ENCODE peak calls at places on chromosomes 1 and 21, in eight cellular contexts. One of them, this sample, is unnamed.
A peak's percentile ranks its signal among the peaks of the same experiment; 100 is the strongest.

GRCh38 chr1:177255411-177255810 is 84.7 kb downstream of the BRINP2 start:
- DNase-seq in right lobe of liver: no peak
- DNase-seq in thyroid gland: no peak
- DNase-seq in fibroblast of lung: peak; percentile 79
- DNase-seq in aorta: no peak
- DNase-seq in heart right ventricle: no peak
- DNase-seq in prostate gland: no peak
- DNase-seq in CD8-positive, alpha-beta memory T cell: no peak
- DNase-seq in this sample: no peak

GRCh38 chr1:165545974-165546373 is 2.2 kb downstream of the LRRC52 start:
- DNase-seq in right lobe of liver: no peak
- DNase-seq in thyroid gland: no peak
- DNase-seq in fibroblast of lung: no peak
- DNase-seq in aorta: no peak
- DNase-seq in heart right ventricle: no peak
- DNase-seq in prostate gland: no peak
- DNase-seq in CD8-positive, alpha-beta memory T cell: no peak
- DNase-seq in this sample: no peak

GRCh38 chr1:55289614-55290013 is 74.5 kb upstream of the USP24 start:
- DNase-seq in right lobe of liver: no peak
- DNase-seq in thyroid gland: no peak
- DNase-seq in fibroblast of lung: no peak
- DNase-seq in aorta: no peak
- DNase-seq in heart right ventricle: no peak
- DNase-seq in prostate gland: no peak
- DNase-seq in CD8-positive, alpha-beta memory T cell: no peak
- DNase-seq in this sample: no peak

GRCh38 chr1:197980457-197980856 is 63.3 kb downstream of the LHX9 start:
- DNase-seq in right lobe of liver: no peak
- DNase-seq in thyroid gland: peak; percentile 60
- DNase-seq in fibroblast of lung: no peak
- DNase-seq in aorta: no peak
- DNase-seq in heart right ventricle: no peak
- DNase-seq in prostate gland: no peak
- DNase-seq in CD8-positive, alpha-beta memory T cell: no peak
- DNase-seq in this sample: no peak

GRCh38 chr1:157310401-157310800 is 172.2 kb upstream of the ETV3 start:
- DNase-seq in right lobe of liver: no peak
- DNase-seq in thyroid gland: peak; percentile 96
- DNase-seq in fibroblast of lung: peak; percentile 8
- DNase-seq in aorta: no peak
- DNase-seq in heart right ventricle: no peak
- DNase-seq in prostate gland: no peak
- DNase-seq in CD8-positive, alpha-beta memory T cell: no peak
- DNase-seq in this sample: no peak

GRCh38 chr21:31397939-31398338 is 53.9 kb upstream of the TIAM1 start:
- DNase-seq in right lobe of liver: no peak
- DNase-seq in thyroid gland: no peak
- DNase-seq in fibroblast of lung: no peak
- DNase-seq in aorta: no peak
- DNase-seq in heart right ventricle: no peak
- DNase-seq in prostate gland: no peak
- DNase-seq in CD8-positive, alpha-beta memory T cell: no peak
- DNase-seq in this sample: no peak

GRCh38 chr1:151827853-151828252 is 3.7 kb downstream of the RORC start:
- DNase-seq in right lobe of liver: no peak
- DNase-seq in thyroid gland: no peak
- DNase-seq in fibroblast of lung: no peak
- DNase-seq in aorta: no peak
- DNase-seq in heart right ventricle: no peak
- DNase-seq in prostate gland: no peak
- DNase-seq in CD8-positive, alpha-beta memory T cell: no peak
- DNase-seq in this sample: no peak

GRCh38 chr21:42731264-42732032 is 78.0 kb downstream of the PDE9A start:
- DNase-seq in right lobe of liver: no peak
- DNase-seq in thyroid gland: no peak
- DNase-seq in fibroblast of lung: no peak
- DNase-seq in aorta: no peak
- DNase-seq in heart right ventricle: no peak
- DNase-seq in prostate gland: peak; percentile 95
- DNase-seq in CD8-positive, alpha-beta memory T cell: no peak
- DNase-seq in this sample: no peak

GRCh38 chr1:81801032-81801833 is 499 bp downstream of the ADGRL2 start:
- DNase-seq in right lobe of liver: peak; percentile 86
- DNase-seq in thyroid gland: peak; percentile 88
- DNase-seq in fibroblast of lung: peak; percentile 95
- DNase-seq in aorta: peak; percentile 91
- DNase-seq in heart right ventricle: peak; percentile 74
- DNase-seq in prostate gland: peak; percentile 91
- DNase-seq in CD8-positive, alpha-beta memory T cell: no peak
- DNase-seq in this sample: peak; percentile 80

GRCh38 chr1:232038704-232039103 is 412.1 kb downstream of the DISC1 start:
- DNase-seq in right lobe of liver: no peak
- DNase-seq in thyroid gland: peak; percentile 81
- DNase-seq in fibroblast of lung: no peak
- DNase-seq in aorta: no peak
- DNase-seq in heart right ventricle: no peak
- DNase-seq in prostate gland: no peak
- DNase-seq in CD8-positive, alpha-beta memory T cell: no peak
- DNase-seq in this sample: peak; percentile 34

GRCh38 chr1:167601442-167602380 is 28.3 kb upstream of the RCSD1 start:
- DNase-seq in right lobe of liver: peak; percentile 58
- DNase-seq in thyroid gland: peak; percentile 6
- DNase-seq in fibroblast of lung: peak; percentile 16
- DNase-seq in aorta: no peak
- DNase-seq in heart right ventricle: peak; percentile 33
- DNase-seq in prostate gland: no peak
- DNase-seq in CD8-positive, alpha-beta memory T cell: no peak
- DNase-seq in this sample: peak; percentile 40

GRCh38 chr1:232378266-232379041 is 251.5 kb downstream of the SIPA1L2 start:
- DNase-seq in right lobe of liver: no peak
- DNase-seq in thyroid gland: peak; percentile 81
- DNase-seq in fibroblast of lung: no peak
- DNase-seq in aorta: no peak
- DNase-seq in heart right ventricle: peak; percentile 28
- DNase-seq in prostate gland: peak; percentile 75
- DNase-seq in CD8-positive, alpha-beta memory T cell: no peak
- DNase-seq in this sample: no peak

GRCh38 chr1:220874201-220874655 is 5.0 kb upstream of the HLX start:
- DNase-seq in right lobe of liver: no peak
- DNase-seq in thyroid gland: peak; percentile 28
- DNase-seq in fibroblast of lung: no peak
- DNase-seq in aorta: no peak
- DNase-seq in heart right ventricle: peak; percentile 21
- DNase-seq in prostate gland: no peak
- DNase-seq in CD8-positive, alpha-beta memory T cell: no peak
- DNase-seq in this sample: no peak

GRCh38 chr1:179017383-179018326 is 8.0 kb upstream of the FAM20B start:
- DNase-seq in right lobe of liver: no peak
- DNase-seq in thyroid gland: no peak
- DNase-seq in fibroblast of lung: peak; percentile 18
- DNase-seq in aorta: no peak
- DNase-seq in heart right ventricle: no peak
- DNase-seq in prostate gland: no peak
- DNase-seq in CD8-positive, alpha-beta memory T cell: no peak
- DNase-seq in this sample: no peak

GRCh38 chr1:179014123-179014522 is 11.6 kb upstream of the FAM20B start:
- DNase-seq in right lobe of liver: no peak
- DNase-seq in thyroid gland: no peak
- DNase-seq in fibroblast of lung: no peak
- DNase-seq in aorta: no peak
- DNase-seq in heart right ventricle: no peak
- DNase-seq in prostate gland: no peak
- DNase-seq in CD8-positive, alpha-beta memory T cell: no peak
- DNase-seq in this sample: no peak

GRCh38 chr1:179015396-179015795 is 10.3 kb upstream of the FAM20B start:
- DNase-seq in right lobe of liver: no peak
- DNase-seq in thyroid gland: no peak
- DNase-seq in fibroblast of lung: no peak
- DNase-seq in aorta: no peak
- DNase-seq in heart right ventricle: no peak
- DNase-seq in prostate gland: no peak
- DNase-seq in CD8-positive, alpha-beta memory T cell: no peak
- DNase-seq in this sample: no peak

GRCh38 chr1:179012033-179012432 is 13.7 kb upstream of the FAM20B start:
- DNase-seq in right lobe of liver: no peak
- DNase-seq in thyroid gland: no peak
- DNase-seq in fibroblast of lung: no peak
- DNase-seq in aorta: no peak
- DNase-seq in heart right ventricle: no peak
- DNase-seq in prostate gland: no peak
- DNase-seq in CD8-positive, alpha-beta memory T cell: no peak
- DNase-seq in this sample: no peak

DNA sequence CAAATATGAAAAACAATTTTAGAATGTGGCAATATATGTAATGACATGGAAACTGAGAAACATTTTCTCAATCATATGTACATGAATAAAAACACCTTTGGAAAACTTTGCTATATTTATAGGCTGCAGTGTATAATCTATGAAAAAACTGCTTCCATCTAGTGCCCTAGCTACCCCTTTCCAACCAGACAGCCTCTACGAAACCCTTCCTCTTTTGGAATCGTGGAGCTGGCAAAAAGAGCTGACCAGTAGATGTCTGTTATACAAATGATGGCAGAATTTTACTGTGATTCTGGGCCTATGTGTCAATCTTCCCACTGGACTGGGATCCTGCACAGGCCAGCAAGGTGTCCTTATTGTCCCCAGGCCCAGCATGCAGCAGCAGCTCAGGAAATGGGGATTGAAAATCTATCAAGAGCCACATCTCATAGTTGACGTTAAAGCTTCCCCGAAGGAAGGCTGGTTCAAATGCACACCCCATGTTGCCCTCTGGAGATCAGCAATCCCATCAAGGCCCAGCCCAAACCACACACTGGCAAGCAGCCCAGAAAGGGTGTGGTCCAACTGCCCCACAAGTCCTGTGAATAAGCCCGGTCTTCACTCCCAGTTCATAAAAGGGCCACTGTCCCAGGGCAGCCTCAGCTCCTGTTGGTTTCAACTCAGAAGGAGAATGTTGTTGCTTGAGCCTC is 8.9 kb upstream of the FAM20B start:
- DNase-seq in right lobe of liver: peak; percentile 94
- DNase-seq in thyroid gland: peak; percentile 88
- DNase-seq in fibroblast of lung: peak; percentile 93
- DNase-seq in aorta: peak; percentile 93
- DNase-seq in heart right ventricle: peak; percentile 83
- DNase-seq in prostate gland: peak; percentile 75
- DNase-seq in CD8-positive, alpha-beta memory T cell: no peak
- DNase-seq in this sample: peak; percentile 86
- H3K4me3 ChIP-seq in right lobe of liver: no peak overlapping the region
- H3K4me3 ChIP-seq in thyroid gland: no peak overlapping the region
- H3K4me3 ChIP-seq in fibroblast of lung: peak overlapping the region; percentile 12
- H3K4me3 ChIP-seq in aorta: no peak overlapping the region
- H3K4me3 ChIP-seq in heart right ventricle: no peak overlapping the region
- H3K4me3 ChIP-seq in prostate gland: no peak overlapping the region
- H3K4me3 ChIP-seq in CD8-positive, alpha-beta memory T cell: no peak overlapping the region
- H3K4me3 ChIP-seq in this sample: no peak overlapping the region

DNA sequence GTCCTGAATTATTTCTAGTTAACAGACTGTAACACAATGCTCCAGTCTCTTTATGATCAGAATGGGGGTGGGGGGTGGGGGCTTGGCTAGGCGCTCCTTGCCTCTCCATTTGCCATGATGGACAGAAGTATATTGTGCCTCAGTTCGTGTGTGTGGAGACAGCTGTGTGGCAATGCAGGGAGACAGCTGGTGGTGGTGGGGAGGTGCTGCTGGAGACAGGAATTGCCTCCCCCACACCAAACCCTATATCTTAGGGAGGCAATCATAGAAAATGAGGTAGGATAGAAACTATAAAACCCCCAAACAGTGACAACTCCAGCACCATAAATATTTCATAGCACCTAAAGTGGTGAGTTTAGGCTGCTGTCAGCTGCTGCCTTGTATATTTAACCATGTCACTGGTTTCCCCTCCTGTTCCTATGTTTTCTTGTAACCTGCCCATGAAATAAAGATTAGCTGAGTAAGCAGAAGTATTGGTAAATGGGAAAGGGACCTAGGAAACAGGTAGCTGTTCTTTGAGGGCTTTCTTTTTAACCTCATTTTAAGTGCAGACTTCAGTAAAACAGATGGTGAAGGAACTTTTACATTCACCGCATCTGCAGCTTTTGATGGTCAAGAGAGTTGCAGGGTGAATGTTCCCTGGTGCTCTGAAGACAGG is 3.4 kb downstream of the PLXNA2 start:
- DNase-seq in right lobe of liver: no peak
- DNase-seq in thyroid gland: no peak
- DNase-seq in fibroblast of lung: no peak
- DNase-seq in aorta: no peak
- DNase-seq in heart right ventricle: no peak
- DNase-seq in prostate gland: no peak
- DNase-seq in CD8-positive, alpha-beta memory T cell: no peak
- DNase-seq in this sample: no peak
- H3K4me1 ChIP-seq in right lobe of liver: peaks cover 52% of the 10 kb centered on the region
- H3K4me1 ChIP-seq in thyroid gland: peaks cover 64% of the 10 kb centered on the region
- H3K4me1 ChIP-seq in fibroblast of lung: no peaks in the 10 kb centered on the region
- H3K4me1 ChIP-seq in aorta: no peaks in the 10 kb centered on the region
- H3K4me1 ChIP-seq in heart right ventricle: peaks cover 17% of the 10 kb centered on the region
- H3K4me1 ChIP-seq in prostate gland: peaks cover 6% of the 10 kb centered on the region
- H3K4me1 ChIP-seq in CD8-positive, alpha-beta memory T cell: peaks cover 19% of the 10 kb centered on the region
- H3K4me1 ChIP-seq in this sample: peaks cover 93% of the 10 kb centered on the region

DNA sequence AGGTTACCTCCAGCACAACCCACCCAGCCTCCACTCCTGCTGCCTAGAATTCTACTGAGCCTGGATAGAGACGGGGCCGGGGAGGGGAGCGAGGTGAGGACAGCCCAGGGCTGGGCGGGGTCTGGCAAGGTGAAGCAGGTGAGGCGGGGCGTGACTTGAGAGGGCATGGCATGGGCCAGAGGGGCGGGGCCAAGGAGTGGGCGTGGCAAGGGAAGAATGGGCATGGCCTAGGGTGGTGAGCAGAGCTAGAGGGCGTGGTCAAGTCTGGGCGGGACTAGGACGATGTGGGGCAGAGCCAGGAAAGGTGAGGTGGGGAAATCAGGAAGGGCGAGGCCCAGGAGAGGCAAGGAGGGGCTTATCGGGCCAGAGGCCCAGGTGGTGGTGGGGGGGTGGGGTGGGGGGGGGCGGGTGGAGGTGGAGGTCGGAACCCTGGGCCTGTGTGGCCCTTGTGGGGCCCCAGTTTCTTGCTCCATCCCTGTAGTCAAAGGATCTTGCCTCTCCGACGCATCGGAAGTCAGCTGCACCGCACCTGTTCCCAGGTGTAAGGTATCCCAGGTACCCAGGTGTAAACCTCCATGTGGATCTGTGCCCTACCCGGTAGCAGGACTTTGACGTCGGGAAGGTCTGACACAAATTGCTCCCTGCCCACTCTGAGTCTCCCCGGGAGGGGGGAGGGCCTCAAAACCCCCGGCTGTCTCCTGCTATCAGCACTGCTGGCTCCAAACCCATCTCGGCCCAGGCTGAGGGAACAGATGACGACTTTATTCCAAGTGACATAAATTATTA is 32.8 kb upstream of the UTS2 start:
- DNase-seq in right lobe of liver: no peak
- DNase-seq in thyroid gland: peak; percentile 18
- DNase-seq in fibroblast of lung: no peak
- DNase-seq in aorta: no peak
- DNase-seq in heart right ventricle: no peak
- DNase-seq in prostate gland: no peak
- DNase-seq in CD8-positive, alpha-beta memory T cell: no peak
- DNase-seq in this sample: no peak
- H3K4me3 ChIP-seq in right lobe of liver: no peak overlapping the region
- H3K4me3 ChIP-seq in thyroid gland: no peak overlapping the region
- H3K4me3 ChIP-seq in fibroblast of lung: no peak overlapping the region
- H3K4me3 ChIP-seq in aorta: no peak overlapping the region
- H3K4me3 ChIP-seq in heart right ventricle: no peak overlapping the region
- H3K4me3 ChIP-seq in prostate gland: no peak overlapping the region
- H3K4me3 ChIP-seq in CD8-positive, alpha-beta memory T cell: no peak overlapping the region
- H3K4me3 ChIP-seq in this sample: no peak overlapping the region

GRCh38 chr21:39845581-39846130 is 21.6 kb upstream of the PCP4 start:
- DNase-seq in right lobe of liver: no peak
- DNase-seq in thyroid gland: no peak
- DNase-seq in fibroblast of lung: peak; percentile 89
- DNase-seq in aorta: no peak
- DNase-seq in heart right ventricle: no peak
- DNase-seq in prostate gland: no peak
- DNase-seq in CD8-positive, alpha-beta memory T cell: no peak
- DNase-seq in this sample: no peak
- H3K4me1 ChIP-seq in right lobe of liver: no peaks in the 10 kb centered on the region
- H3K4me1 ChIP-seq in thyroid gland: peaks cover 6% of the 10 kb centered on the region
- H3K4me1 ChIP-seq in fibroblast of lung: no peaks in the 10 kb centered on the region
- H3K4me1 ChIP-seq in aorta: no peaks in the 10 kb centered on the region
- H3K4me1 ChIP-seq in heart right ventricle: no peaks in the 10 kb centered on the region
- H3K4me1 ChIP-seq in prostate gland: no peaks in the 10 kb centered on the region
- H3K4me1 ChIP-seq in CD8-positive, alpha-beta memory T cell: no peaks in the 10 kb centered on the region
- H3K4me1 ChIP-seq in this sample: peaks cover 4% of the 10 kb centered on the region

This sample was measured in left ventricle myocardium inferior.